ENCODE peak calls at places on chromosomes 7 and 10, in ten cellular contexts. One of them, this sample, is unnamed.

GRCh38 chr10:124619195-124619594 is 125.0 kb downstream of the FAM53B start:
- DNase-seq in EH: no peak
- DNase-seq in stimulated activated naive B cell treated with anti-CD40 and anti-IgM and Interleukin-4, amounts not matched to agents 10 μg/mL and 1 μg/mL and 100 μg/mL, for 72 hours: no peak
- DNase-seq in CD8-positive, alpha-beta memory T cell: peak; percentile 32
- DNase-seq in left cardiac atrium: no peak
- DNase-seq in tibial artery: no peak
- DNase-seq in lower leg skin: no peak
- DNase-seq in prostate gland: peak; percentile 80
- DNase-seq in epithelial cell of esophagus: peak; percentile 79
- DNase-seq in activated naive CD4-positive, alpha-beta T cell treated with anti-CD3 and anti-CD28 coated beads, Interleukin-2, amount 10 ng/mL, durations not matched to agents 7 days and 5 days: no peak
- DNase-seq in this sample: no peak

GRCh38 chr10:109207361-109207760 is 716.0 kb downstream of the XPNPEP1 start:
- DNase-seq in CD8-positive, alpha-beta memory T cell: no peak
- DNase-seq in left cardiac atrium: no peak
- DNase-seq in lower leg skin: no peak
- DNase-seq in activated naive CD4-positive, alpha-beta T cell treated with anti-CD3 and anti-CD28 coated beads, Interleukin-2, amount 10 ng/mL, durations not matched to agents 7 days and 5 days: no peak
- DNase-seq in EH: no peak
- DNase-seq in epithelial cell of esophagus: no peak
- DNase-seq in prostate gland: no peak
- DNase-seq in tibial artery: no peak
- DNase-seq in stimulated activated naive B cell treated with anti-CD40 and anti-IgM and Interleukin-4, amounts not matched to agents 10 μg/mL and 1 μg/mL and 100 μg/mL, for 72 hours: no peak
- DNase-seq in this sample: no peak

GRCh38 chr10:129767751-129768150 is 196.3 kb downstream of the EBF3 start:
- DNase-seq in EH: no peak
- DNase-seq in prostate gland: no peak
- DNase-seq in epithelial cell of esophagus: no peak
- DNase-seq in stimulated activated naive B cell treated with anti-CD40 and anti-IgM and Interleukin-4, amounts not matched to agents 10 μg/mL and 1 μg/mL and 100 μg/mL, for 72 hours: no peak
- DNase-seq in left cardiac atrium: no peak
- DNase-seq in CD8-positive, alpha-beta memory T cell: no peak
- DNase-seq in tibial artery: no peak
- DNase-seq in lower leg skin: peak; percentile 43
- DNase-seq in activated naive CD4-positive, alpha-beta T cell treated with anti-CD3 and anti-CD28 coated beads, Interleukin-2, amount 10 ng/mL, durations not matched to agents 7 days and 5 days: no peak
- DNase-seq in this sample: no peak

GRCh38 chr10:73879296-73880173 is 5.2 kb upstream of the CAMK2G start:
- DNase-seq in left cardiac atrium: peak; percentile 91
- DNase-seq in activated naive CD4-positive, alpha-beta T cell treated with anti-CD3 and anti-CD28 coated beads, Interleukin-2, amount 10 ng/mL, durations not matched to agents 7 days and 5 days: peak; percentile 96
- DNase-seq in CD8-positive, alpha-beta memory T cell: peak; percentile 95
- DNase-seq in epithelial cell of esophagus: peak; percentile 92
- DNase-seq in stimulated activated naive B cell treated with anti-CD40 and anti-IgM and Interleukin-4, amounts not matched to agents 10 μg/mL and 1 μg/mL and 100 μg/mL, for 72 hours: peak; percentile 86
- DNase-seq in lower leg skin: peak; percentile 97
- DNase-seq in tibial artery: peak; percentile 84
- DNase-seq in prostate gland: peak; percentile 76
- DNase-seq in EH: peak; percentile 88
- DNase-seq in this sample: peak; percentile 95

GRCh38 chr10:118918689-118919088 is 110.8 kb upstream of the NANOS1 start:
- DNase-seq in CD8-positive, alpha-beta memory T cell: no peak
- DNase-seq in left cardiac atrium: no peak
- DNase-seq in prostate gland: no peak
- DNase-seq in EH: no peak
- DNase-seq in tibial artery: no peak
- DNase-seq in epithelial cell of esophagus: no peak
- DNase-seq in lower leg skin: no peak
- DNase-seq in activated naive CD4-positive, alpha-beta T cell treated with anti-CD3 and anti-CD28 coated beads, Interleukin-2, amount 10 ng/mL, durations not matched to agents 7 days and 5 days: no peak
- DNase-seq in stimulated activated naive B cell treated with anti-CD40 and anti-IgM and Interleukin-4, amounts not matched to agents 10 μg/mL and 1 μg/mL and 100 μg/mL, for 72 hours: no peak
- DNase-seq in this sample: no peak

GRCh38 chr10:71569775-71570588 is 149.6 kb downstream of the C10orf105 start:
- DNase-seq in activated naive CD4-positive, alpha-beta T cell treated with anti-CD3 and anti-CD28 coated beads, Interleukin-2, amount 10 ng/mL, durations not matched to agents 7 days and 5 days: peak; percentile 86
- DNase-seq in stimulated activated naive B cell treated with anti-CD40 and anti-IgM and Interleukin-4, amounts not matched to agents 10 μg/mL and 1 μg/mL and 100 μg/mL, for 72 hours: peak; percentile 56
- DNase-seq in epithelial cell of esophagus: peak; percentile 48
- DNase-seq in prostate gland: peak; percentile 71
- DNase-seq in lower leg skin: peak; percentile 93
- DNase-seq in EH: peak; percentile 55
- DNase-seq in left cardiac atrium: peak; percentile 73
- DNase-seq in tibial artery: peak; percentile 82
- DNase-seq in CD8-positive, alpha-beta memory T cell: peak; percentile 62
- DNase-seq in this sample: peak; percentile 84

GRCh38 chr7:35828817-35829216 is 28.0 kb downstream of the SEPTIN7 start:
- DNase-seq in epithelial cell of esophagus: peak; percentile 78
- DNase-seq in left cardiac atrium: no peak
- DNase-seq in CD8-positive, alpha-beta memory T cell: no peak
- DNase-seq in stimulated activated naive B cell treated with anti-CD40 and anti-IgM and Interleukin-4, amounts not matched to agents 10 μg/mL and 1 μg/mL and 100 μg/mL, for 72 hours: no peak
- DNase-seq in tibial artery: no peak
- DNase-seq in activated naive CD4-positive, alpha-beta T cell treated with anti-CD3 and anti-CD28 coated beads, Interleukin-2, amount 10 ng/mL, durations not matched to agents 7 days and 5 days: no peak
- DNase-seq in EH: peak; percentile 34
- DNase-seq in lower leg skin: no peak
- DNase-seq in prostate gland: no peak
- DNase-seq in this sample: no peak

GRCh38 chr10:27997865-27998177 is 1.1 kb downstream of the ODAD2 start:
- DNase-seq in epithelial cell of esophagus: no peak
- DNase-seq in activated naive CD4-positive, alpha-beta T cell treated with anti-CD3 and anti-CD28 coated beads, Interleukin-2, amount 10 ng/mL, durations not matched to agents 7 days and 5 days: no peak
- DNase-seq in EH: no peak
- DNase-seq in lower leg skin: no peak
- DNase-seq in left cardiac atrium: no peak
- DNase-seq in CD8-positive, alpha-beta memory T cell: no peak
- DNase-seq in stimulated activated naive B cell treated with anti-CD40 and anti-IgM and Interleukin-4, amounts not matched to agents 10 μg/mL and 1 μg/mL and 100 μg/mL, for 72 hours: no peak
- DNase-seq in tibial artery: no peak
- DNase-seq in prostate gland: no peak
- DNase-seq in this sample: no peak

GRCh38 chr10:70927221-70927943 is 39.0 kb upstream of the PCBD1 start:
- DNase-seq in prostate gland: no peak
- DNase-seq in activated naive CD4-positive, alpha-beta T cell treated with anti-CD3 and anti-CD28 coated beads, Interleukin-2, amount 10 ng/mL, durations not matched to agents 7 days and 5 days: no peak
- DNase-seq in EH: no peak
- DNase-seq in tibial artery: no peak
- DNase-seq in epithelial cell of esophagus: peak; percentile 5
- DNase-seq in CD8-positive, alpha-beta memory T cell: no peak
- DNase-seq in stimulated activated naive B cell treated with anti-CD40 and anti-IgM and Interleukin-4, amounts not matched to agents 10 μg/mL and 1 μg/mL and 100 μg/mL, for 72 hours: no peak
- DNase-seq in lower leg skin: no peak
- DNase-seq in left cardiac atrium: no peak
- DNase-seq in this sample: no peak

GRCh38 chr10:122461367-122461728 is at the start of gene HTRA1:
- DNase-seq in CD8-positive, alpha-beta memory T cell: no peak
- DNase-seq in activated naive CD4-positive, alpha-beta T cell treated with anti-CD3 and anti-CD28 coated beads, Interleukin-2, amount 10 ng/mL, durations not matched to agents 7 days and 5 days: no peak
- DNase-seq in prostate gland: peak; percentile 64
- DNase-seq in lower leg skin: peak; percentile 95
- DNase-seq in left cardiac atrium: peak; percentile 83
- DNase-seq in epithelial cell of esophagus: peak; percentile 69
- DNase-seq in EH: peak; percentile 74
- DNase-seq in tibial artery: peak; percentile 75
- DNase-seq in stimulated activated naive B cell treated with anti-CD40 and anti-IgM and Interleukin-4, amounts not matched to agents 10 μg/mL and 1 μg/mL and 100 μg/mL, for 72 hours: no peak
- DNase-seq in this sample: no peak

GRCh38 chr10:21396889-21397288 is 128.6 kb downstream of the SKIDA1 start:
- DNase-seq in left cardiac atrium: no peak
- DNase-seq in activated naive CD4-positive, alpha-beta T cell treated with anti-CD3 and anti-CD28 coated beads, Interleukin-2, amount 10 ng/mL, durations not matched to agents 7 days and 5 days: no peak
- DNase-seq in CD8-positive, alpha-beta memory T cell: no peak
- DNase-seq in lower leg skin: no peak
- DNase-seq in epithelial cell of esophagus: no peak
- DNase-seq in EH: no peak
- DNase-seq in prostate gland: no peak
- DNase-seq in stimulated activated naive B cell treated with anti-CD40 and anti-IgM and Interleukin-4, amounts not matched to agents 10 μg/mL and 1 μg/mL and 100 μg/mL, for 72 hours: no peak
- DNase-seq in tibial artery: no peak
- DNase-seq in this sample: no peak

GRCh38 chr10:88934900-88935672 is 17.5 kb downstream of the ACTA2 start:
- DNase-seq in activated naive CD4-positive, alpha-beta T cell treated with anti-CD3 and anti-CD28 coated beads, Interleukin-2, amount 10 ng/mL, durations not matched to agents 7 days and 5 days: peak; percentile 87
- DNase-seq in tibial artery: peak; percentile 84
- DNase-seq in prostate gland: peak; percentile 80
- DNase-seq in stimulated activated naive B cell treated with anti-CD40 and anti-IgM and Interleukin-4, amounts not matched to agents 10 μg/mL and 1 μg/mL and 100 μg/mL, for 72 hours: peak; percentile 44
- DNase-seq in left cardiac atrium: peak; percentile 76
- DNase-seq in EH: peak; percentile 80
- DNase-seq in epithelial cell of esophagus: peak; percentile 89
- DNase-seq in CD8-positive, alpha-beta memory T cell: peak; percentile 59
- DNase-seq in lower leg skin: peak; percentile 96
- DNase-seq in this sample: peak; percentile 83

GRCh38 chr7:71313562-71313961 is 181.6 kb downstream of the GALNT17 start:
- DNase-seq in lower leg skin: no peak
- DNase-seq in stimulated activated naive B cell treated with anti-CD40 and anti-IgM and Interleukin-4, amounts not matched to agents 10 μg/mL and 1 μg/mL and 100 μg/mL, for 72 hours: no peak
- DNase-seq in left cardiac atrium: no peak
- DNase-seq in CD8-positive, alpha-beta memory T cell: no peak
- DNase-seq in prostate gland: no peak
- DNase-seq in EH: no peak
- DNase-seq in activated naive CD4-positive, alpha-beta T cell treated with anti-CD3 and anti-CD28 coated beads, Interleukin-2, amount 10 ng/mL, durations not matched to agents 7 days and 5 days: no peak
- DNase-seq in epithelial cell of esophagus: no peak
- DNase-seq in tibial artery: no peak
- DNase-seq in this sample: no peak

GRCh38 chr7:157811946-157812345 is 475.1 kb downstream of the DNAJB6 start:
- DNase-seq in prostate gland: no peak
- DNase-seq in tibial artery: no peak
- DNase-seq in epithelial cell of esophagus: no peak
- DNase-seq in activated naive CD4-positive, alpha-beta T cell treated with anti-CD3 and anti-CD28 coated beads, Interleukin-2, amount 10 ng/mL, durations not matched to agents 7 days and 5 days: no peak
- DNase-seq in EH: no peak
- DNase-seq in stimulated activated naive B cell treated with anti-CD40 and anti-IgM and Interleukin-4, amounts not matched to agents 10 μg/mL and 1 μg/mL and 100 μg/mL, for 72 hours: no peak
- DNase-seq in CD8-positive, alpha-beta memory T cell: no peak
- DNase-seq in lower leg skin: no peak
- DNase-seq in left cardiac atrium: no peak
- DNase-seq in this sample: no peak

GRCh38 chr10:79285315-79286185 is 61.7 kb upstream of the PPIF start:
- DNase-seq in tibial artery: no peak
- DNase-seq in left cardiac atrium: no peak
- DNase-seq in CD8-positive, alpha-beta memory T cell: no peak
- DNase-seq in lower leg skin: no peak
- DNase-seq in stimulated activated naive B cell treated with anti-CD40 and anti-IgM and Interleukin-4, amounts not matched to agents 10 μg/mL and 1 μg/mL and 100 μg/mL, for 72 hours: peak; percentile 68
- DNase-seq in epithelial cell of esophagus: no peak
- DNase-seq in prostate gland: no peak
- DNase-seq in activated naive CD4-positive, alpha-beta T cell treated with anti-CD3 and anti-CD28 coated beads, Interleukin-2, amount 10 ng/mL, durations not matched to agents 7 days and 5 days: peak; percentile 52
- DNase-seq in EH: no peak
- DNase-seq in this sample: peak; percentile 40

GRCh38 chr7:155258233-155258575 is 39.5 kb upstream of the INSIG1 start:
- DNase-seq in EH: peak; percentile 91
- DNase-seq in prostate gland: peak; percentile 27
- DNase-seq in tibial artery: peak; percentile 75
- DNase-seq in CD8-positive, alpha-beta memory T cell: no peak
- DNase-seq in left cardiac atrium: peak; percentile 55
- DNase-seq in lower leg skin: no peak
- DNase-seq in epithelial cell of esophagus: peak; percentile 52
- DNase-seq in stimulated activated naive B cell treated with anti-CD40 and anti-IgM and Interleukin-4, amounts not matched to agents 10 μg/mL and 1 μg/mL and 100 μg/mL, for 72 hours: no peak
- DNase-seq in activated naive CD4-positive, alpha-beta T cell treated with anti-CD3 and anti-CD28 coated beads, Interleukin-2, amount 10 ng/mL, durations not matched to agents 7 days and 5 days: no peak
- DNase-seq in this sample: no peak

GRCh38 chr7:158935062-158935461 is 78.7 kb downstream of the DYNC2I1 start:
- DNase-seq in prostate gland: no peak
- DNase-seq in lower leg skin: no peak
- DNase-seq in stimulated activated naive B cell treated with anti-CD40 and anti-IgM and Interleukin-4, amounts not matched to agents 10 μg/mL and 1 μg/mL and 100 μg/mL, for 72 hours: no peak
- DNase-seq in epithelial cell of esophagus: no peak
- DNase-seq in CD8-positive, alpha-beta memory T cell: no peak
- DNase-seq in EH: no peak
- DNase-seq in activated naive CD4-positive, alpha-beta T cell treated with anti-CD3 and anti-CD28 coated beads, Interleukin-2, amount 10 ng/mL, durations not matched to agents 7 days and 5 days: no peak
- DNase-seq in left cardiac atrium: no peak
- DNase-seq in tibial artery: no peak
- DNase-seq in this sample: no peak

GRCh38 chr7:22443370-22444180 is 56.4 kb downstream of the STEAP1B start:
- DNase-seq in CD8-positive, alpha-beta memory T cell: no peak
- DNase-seq in prostate gland: no peak
- DNase-seq in tibial artery: no peak
- DNase-seq in stimulated activated naive B cell treated with anti-CD40 and anti-IgM and Interleukin-4, amounts not matched to agents 10 μg/mL and 1 μg/mL and 100 μg/mL, for 72 hours: no peak
- DNase-seq in left cardiac atrium: no peak
- DNase-seq in lower leg skin: no peak
- DNase-seq in epithelial cell of esophagus: no peak
- DNase-seq in activated naive CD4-positive, alpha-beta T cell treated with anti-CD3 and anti-CD28 coated beads, Interleukin-2, amount 10 ng/mL, durations not matched to agents 7 days and 5 days: no peak
- DNase-seq in EH: peak; percentile 20
- DNase-seq in this sample: no peak

GRCh38 chr7:132045481-132045980 is 489.1 kb upstream of the PODXL start:
- DNase-seq in epithelial cell of esophagus: no peak
- DNase-seq in activated naive CD4-positive, alpha-beta T cell treated with anti-CD3 and anti-CD28 coated beads, Interleukin-2, amount 10 ng/mL, durations not matched to agents 7 days and 5 days: no peak
- DNase-seq in prostate gland: no peak
- DNase-seq in tibial artery: no peak
- DNase-seq in lower leg skin: no peak
- DNase-seq in EH: no peak
- DNase-seq in stimulated activated naive B cell treated with anti-CD40 and anti-IgM and Interleukin-4, amounts not matched to agents 10 μg/mL and 1 μg/mL and 100 μg/mL, for 72 hours: no peak
- DNase-seq in left cardiac atrium: no peak
- DNase-seq in CD8-positive, alpha-beta memory T cell: no peak
- DNase-seq in this sample: no peak

GRCh38 chr7:130298927-130299326 is 6.0 kb downstream of the CPA4 start:
- DNase-seq in EH: no peak
- DNase-seq in left cardiac atrium: no peak
- DNase-seq in activated naive CD4-positive, alpha-beta T cell treated with anti-CD3 and anti-CD28 coated beads, Interleukin-2, amount 10 ng/mL, durations not matched to agents 7 days and 5 days: no peak
- DNase-seq in prostate gland: no peak
- DNase-seq in stimulated activated naive B cell treated with anti-CD40 and anti-IgM and Interleukin-4, amounts not matched to agents 10 μg/mL and 1 μg/mL and 100 μg/mL, for 72 hours: no peak
- DNase-seq in lower leg skin: no peak
- DNase-seq in epithelial cell of esophagus: peak; percentile 62
- DNase-seq in CD8-positive, alpha-beta memory T cell: no peak
- DNase-seq in tibial artery: no peak
- DNase-seq in this sample: no peak

GRCh38 chr10:111126073-111126472 is 49.2 kb downstream of the ADRA2A start:
- DNase-seq in lower leg skin: peak; percentile 28
- DNase-seq in stimulated activated naive B cell treated with anti-CD40 and anti-IgM and Interleukin-4, amounts not matched to agents 10 μg/mL and 1 μg/mL and 100 μg/mL, for 72 hours: no peak
- DNase-seq in tibial artery: no peak
- DNase-seq in CD8-positive, alpha-beta memory T cell: no peak
- DNase-seq in epithelial cell of esophagus: peak; percentile 3
- DNase-seq in activated naive CD4-positive, alpha-beta T cell treated with anti-CD3 and anti-CD28 coated beads, Interleukin-2, amount 10 ng/mL, durations not matched to agents 7 days and 5 days: no peak
- DNase-seq in EH: peak; percentile 3
- DNase-seq in prostate gland: no peak
- DNase-seq in left cardiac atrium: no peak
- DNase-seq in this sample: no peak

GRCh38 chr10:2980791-2981360 is 86.5 kb upstream of the PFKP start:
- DNase-seq in epithelial cell of esophagus: peak; percentile 64
- DNase-seq in lower leg skin: no peak
- DNase-seq in tibial artery: no peak
- DNase-seq in EH: peak; percentile 81
- DNase-seq in activated naive CD4-positive, alpha-beta T cell treated with anti-CD3 and anti-CD28 coated beads, Interleukin-2, amount 10 ng/mL, durations not matched to agents 7 days and 5 days: no peak
- DNase-seq in CD8-positive, alpha-beta memory T cell: no peak
- DNase-seq in stimulated activated naive B cell treated with anti-CD40 and anti-IgM and Interleukin-4, amounts not matched to agents 10 μg/mL and 1 μg/mL and 100 μg/mL, for 72 hours: no peak
- DNase-seq in left cardiac atrium: no peak
- DNase-seq in prostate gland: no peak
- DNase-seq in this sample: no peak

GRCh38 chr10:1183033-1183396 is 126.8 kb downstream of the WDR37 start:
- DNase-seq in tibial artery: no peak
- DNase-seq in prostate gland: no peak
- DNase-seq in CD8-positive, alpha-beta memory T cell: no peak
- DNase-seq in stimulated activated naive B cell treated with anti-CD40 and anti-IgM and Interleukin-4, amounts not matched to agents 10 μg/mL and 1 μg/mL and 100 μg/mL, for 72 hours: no peak
- DNase-seq in lower leg skin: no peak
- DNase-seq in epithelial cell of esophagus: no peak
- DNase-seq in EH: no peak
- DNase-seq in left cardiac atrium: no peak
- DNase-seq in activated naive CD4-positive, alpha-beta T cell treated with anti-CD3 and anti-CD28 coated beads, Interleukin-2, amount 10 ng/mL, durations not matched to agents 7 days and 5 days: no peak
- DNase-seq in this sample: no peak

GRCh38 chr10:8061274-8062211 is 7.1 kb downstream of the GATA3 start:
- DNase-seq in left cardiac atrium: no peak
- DNase-seq in CD8-positive, alpha-beta memory T cell: peak; percentile 67
- DNase-seq in stimulated activated naive B cell treated with anti-CD40 and anti-IgM and Interleukin-4, amounts not matched to agents 10 μg/mL and 1 μg/mL and 100 μg/mL, for 72 hours: no peak
- DNase-seq in tibial artery: no peak
- DNase-seq in activated naive CD4-positive, alpha-beta T cell treated with anti-CD3 and anti-CD28 coated beads, Interleukin-2, amount 10 ng/mL, durations not matched to agents 7 days and 5 days: peak; percentile 61
- DNase-seq in lower leg skin: peak; percentile 81
- DNase-seq in EH: no peak
- DNase-seq in prostate gland: no peak
- DNase-seq in epithelial cell of esophagus: no peak
- DNase-seq in this sample: peak; percentile 63

GRCh38 chr10:19819419-19820033 is 3.3 kb downstream of the PLXDC2 start:
- DNase-seq in CD8-positive, alpha-beta memory T cell: peak; percentile 4
- DNase-seq in left cardiac atrium: no peak
- DNase-seq in EH: peak; percentile 39
- DNase-seq in tibial artery: peak; percentile 59
- DNase-seq in stimulated activated naive B cell treated with anti-CD40 and anti-IgM and Interleukin-4, amounts not matched to agents 10 μg/mL and 1 μg/mL and 100 μg/mL, for 72 hours: no peak
- DNase-seq in activated naive CD4-positive, alpha-beta T cell treated with anti-CD3 and anti-CD28 coated beads, Interleukin-2, amount 10 ng/mL, durations not matched to agents 7 days and 5 days: no peak
- DNase-seq in prostate gland: peak; percentile 71
- DNase-seq in lower leg skin: no peak
- DNase-seq in epithelial cell of esophagus: peak; percentile 79
- DNase-seq in this sample: no peak

GRCh38 chr7:72445580-72445979 is 33.4 kb upstream of the CALN1 start:
- DNase-seq in left cardiac atrium: no peak
- DNase-seq in lower leg skin: no peak
- DNase-seq in activated naive CD4-positive, alpha-beta T cell treated with anti-CD3 and anti-CD28 coated beads, Interleukin-2, amount 10 ng/mL, durations not matched to agents 7 days and 5 days: no peak
- DNase-seq in CD8-positive, alpha-beta memory T cell: no peak
- DNase-seq in tibial artery: no peak
- DNase-seq in stimulated activated naive B cell treated with anti-CD40 and anti-IgM and Interleukin-4, amounts not matched to agents 10 μg/mL and 1 μg/mL and 100 μg/mL, for 72 hours: no peak
- DNase-seq in EH: no peak
- DNase-seq in prostate gland: no peak
- DNase-seq in epithelial cell of esophagus: no peak
- DNase-seq in this sample: no peak

GRCh38 chr7:141659501-141659900 is 42.5 kb downstream of the DENND11 start:
- DNase-seq in stimulated activated naive B cell treated with anti-CD40 and anti-IgM and Interleukin-4, amounts not matched to agents 10 μg/mL and 1 μg/mL and 100 μg/mL, for 72 hours: no peak
- DNase-seq in EH: no peak
- DNase-seq in tibial artery: no peak
- DNase-seq in lower leg skin: no peak
- DNase-seq in left cardiac atrium: no peak
- DNase-seq in CD8-positive, alpha-beta memory T cell: no peak
- DNase-seq in prostate gland: no peak
- DNase-seq in activated naive CD4-positive, alpha-beta T cell treated with anti-CD3 and anti-CD28 coated beads, Interleukin-2, amount 10 ng/mL, durations not matched to agents 7 days and 5 days: no peak
- DNase-seq in epithelial cell of esophagus: no peak
- DNase-seq in this sample: no peak

GRCh38 chr7:155593455-155594162 is 47.2 kb upstream of the CNPY1 start:
- DNase-seq in epithelial cell of esophagus: no peak
- DNase-seq in EH: no peak
- DNase-seq in left cardiac atrium: no peak
- DNase-seq in stimulated activated naive B cell treated with anti-CD40 and anti-IgM and Interleukin-4, amounts not matched to agents 10 μg/mL and 1 μg/mL and 100 μg/mL, for 72 hours: no peak
- DNase-seq in CD8-positive, alpha-beta memory T cell: no peak
- DNase-seq in tibial artery: no peak
- DNase-seq in activated naive CD4-positive, alpha-beta T cell treated with anti-CD3 and anti-CD28 coated beads, Interleukin-2, amount 10 ng/mL, durations not matched to agents 7 days and 5 days: no peak
- DNase-seq in prostate gland: no peak
- DNase-seq in lower leg skin: peak; percentile 80
- DNase-seq in this sample: no peak